ENCODE peak calls at places on chromosomes 7 and 10, in nine cellular contexts. C is adrenal gland; Y is neural crest cell; P is tibial artery; M is GM12891; Z is germinal center; R is fibroblast of lung; H is stimulated activated CD4-positive, alpha-beta T cell treated with anti-CD3 and anti-CD28 coated beads, TNF-alpha, amount 100 ng/mL, for 24 hours; O is brain pericyte. X is an unnamed sample.

GRCh38 chr10:47195274-47195885 is 104.6 kb upstream of the GDF10 start:
- DNase-seq in C (no peak), Y (no peak), P (no peak), M (no peak), Z (no peak), R (no peak), H (peak), O (no peak), X (no peak)

GRCh38 chr10:33150904-33151303 is 183.6 kb downstream of the NRP1 start:
- DNase-seq in C (no peak), Y (no peak), P (no peak), M (no peak), Z (no peak), R (no peak), H (no peak), O (no peak), X (no peak)

GRCh38 chr7:108492742-108493141 is 33.2 kb downstream of the PNPLA8 start:
- DNase-seq in C (no peak), Y (no peak), P (no peak), M (no peak), Z (no peak), R (peak), H (no peak), O (no peak), X (no peak)

GRCh38 chr10:71639412-71639719 is 80.2 kb downstream of the C10orf105 start:
- DNase-seq in C (no peak), Y (no peak), P (no peak), M (no peak), Z (no peak), R (no peak), H (no peak), O (no peak), X (no peak)

GRCh38 chr10:126349676-126350075 is 38.6 kb downstream of the ADAM12 start:
- DNase-seq in C (no peak), Y (no peak), P (no peak), M (no peak), Z (no peak), R (no peak), H (no peak), O (no peak), X (no peak)

GRCh38 chr10:118106426-118106825 is 59.7 kb upstream of the RAB11FIP2 start:
- DNase-seq in C (peak), Y (no peak), P (no peak), M (no peak), Z (no peak), R (peak), H (no peak), O (no peak), X (no peak)

GRCh38 chr7:80740778-80741545 is 102.5 kb downstream of the CD36 start:
- DNase-seq in C (no peak), Y (no peak), P (no peak), M (no peak), Z (no peak), R (peak), H (no peak), O (no peak), X (no peak)

GRCh38 chr7:44587843-44588711 is 6.0 kb upstream of the TMED4 start:
- DNase-seq in C (peak), Y (no peak), P (peak), M (no peak), Z (no peak), R (peak), H (no peak), O (no peak), X (no peak)

GRCh38 chr10:20596911-20597310 is 300.2 kb downstream of the NEBL start:
- DNase-seq in C (no peak), Y (no peak), P (no peak), M (no peak), Z (no peak), R (peak), H (no peak), O (no peak), X (no peak)

GRCh38 chr10:115706482-115707076 is 566.4 kb downstream of the GFRA1 start:
- DNase-seq in C (peak), Y (peak), P (no peak), M (no peak), Z (no peak), R (peak), H (no peak), O (no peak), X (no peak)

GRCh38 chr10:3906511-3907111 is 121.6 kb upstream of the KLF6 start:
- DNase-seq in C (no peak), Y (no peak), P (peak), M (no peak), Z (no peak), R (peak), H (no peak), O (peak), X (no peak)

GRCh38 chr10:89280501-89280900 is 21.3 kb upstream of the IFIT2 start:
- DNase-seq in C (no peak), Y (no peak), P (no peak), M (no peak), Z (no peak), R (no peak), H (no peak), O (no peak), X (no peak)

GRCh38 chr7:2100278-2101205 is 132.2 kb downstream of the MAD1L1 start:
- DNase-seq in C (peak), Y (no peak), P (no peak), M (peak), Z (peak), R (no peak), H (no peak), O (no peak), X (no peak)

GRCh38 chr7:3589756-3590155 is 288.7 kb downstream of the SDK1 start:
- DNase-seq in C (no peak), Y (no peak), P (no peak), M (no peak), Z (no peak), R (no peak), H (no peak), O (no peak), X (no peak)

GRCh38 chr7:88485811-88486210 is 179.1 kb upstream of the STEAP4 start:
- DNase-seq in C (no peak), Y (no peak), P (no peak), M (no peak), Z (no peak), R (no peak), H (no peak), O (no peak), X (no peak)

GRCh38 chr7:151451626-151452025 is 11.7 kb upstream of the CRYGN start:
- DNase-seq in C (no peak), Y (no peak), P (no peak), M (no peak), Z (no peak), R (no peak), H (no peak), O (no peak), X (no peak)

GRCh38 chr10:87656431-87657072 is 3.1 kb upstream of the PAPSS2 start:
- DNase-seq in C (no peak), Y (no peak), P (no peak), M (no peak), Z (peak), R (peak), H (no peak), O (no peak), X (no peak)

GRCh38 chr7:135162382-135163001 is 8.0 kb downstream of the CYREN start:
- DNase-seq in C (no peak), Y (no peak), P (no peak), M (no peak), Z (no peak), R (no peak), H (no peak), O (no peak), X (no peak)

GRCh38 chr7:45922810-45923209 is 1.7 kb upstream of the IGFBP3 start:
- DNase-seq in C (no peak), Y (no peak), P (no peak), M (no peak), Z (no peak), R (peak), H (no peak), O (no peak), X (no peak)

GRCh38 chr7:159128767-159129166 is 15.9 kb downstream of the VIPR2 start:
- DNase-seq in C (no peak), Y (no peak), P (no peak), M (no peak), Z (no peak), R (no peak), H (no peak), O (no peak), X (no peak)

GRCh38 chr10:101008823-101009423 is 9.3 kb downstream of the LZTS2 start:
- DNase-seq in C (no peak), Y (no peak), P (no peak), M (no peak), Z (no peak), R (no peak), H (no peak), O (no peak), X (no peak)

GRCh38 chr7:106031271-106032029 is 68.4 kb downstream of the CDHR3 start:
- DNase-seq in C (no peak), Y (no peak), P (no peak), M (no peak), Z (no peak), R (peak), H (no peak), O (no peak), X (no peak)

GRCh38 chr10:115727114-115727513 is 545.9 kb downstream of the GFRA1 start:
- DNase-seq in C (no peak), Y (no peak), P (no peak), M (no peak), Z (no peak), R (no peak), H (no peak), O (no peak), X (no peak)

GRCh38 chr7:47482013-47482761 is 99.7 kb downstream of the TNS3 start:
- DNase-seq in C (peak), Y (no peak), P (peak), M (no peak), Z (no peak), R (peak), H (no peak), O (no peak), X (no peak)

GRCh38 chr10:117569610-117570395 is 27.3 kb downstream of the EMX2 start:
- DNase-seq in C (no peak), Y (no peak), P (no peak), M (no peak), Z (no peak), R (no peak), H (no peak), O (no peak), X (no peak)

GRCh38 chr7:4416436-4417092 is 265.5 kb upstream of the FOXK1 start:
- DNase-seq in C (no peak), Y (no peak), P (no peak), M (no peak), Z (no peak), R (peak), H (no peak), O (no peak), X (no peak)

GRCh38 chr10:2196272-2196671 is 458.9 kb upstream of the ADARB2 start:
- DNase-seq in C (no peak), Y (no peak), P (no peak), M (no peak), Z (no peak), R (no peak), H (no peak), O (no peak), X (no peak)

GRCh38 chr10:96419351-96419750 is 60.5 kb upstream of the OPALIN start:
- DNase-seq in C (no peak), Y (no peak), P (no peak), M (no peak), Z (no peak), R (no peak), H (no peak), O (no peak), X (no peak)

GRCh38 chr7:122136033-122136432 is 8.0 kb downstream of the AASS start:
- DNase-seq in C (no peak), Y (no peak), P (no peak), M (no peak), Z (no peak), R (no peak), H (no peak), O (no peak), X (no peak)

GRCh38 chr10:84818956-84819355 is 490.6 kb downstream of the CCSER2 start:
- DNase-seq in C (no peak), Y (no peak), P (no peak), M (no peak), Z (no peak), R (no peak), H (no peak), O (no peak), X (no peak)

GRCh38 chr7:137728426-137728825 is 118.3 kb downstream of the DGKI start:
- DNase-seq in C (no peak), Y (no peak), P (no peak), M (no peak), Z (no peak), R (no peak), H (no peak), O (no peak), X (no peak)

GRCh38 chr7:121330053-121330833 is 1.4 kb downstream of the WNT16 start:
- DNase-seq in C (no peak), Y (peak), P (no peak), M (no peak), Z (no peak), R (no peak), H (no peak), O (peak), X (no peak)

GRCh38 chr10:88800152-88801125 is 2.1 kb upstream of the LIPM start:
- DNase-seq in C (no peak), Y (no peak), P (no peak), M (no peak), Z (no peak), R (peak), H (peak), O (no peak), X (no peak)

GRCh38 chr7:148058092-148058491 is 532.5 kb upstream of the C7orf33 start:
- DNase-seq in C (no peak), Y (no peak), P (no peak), M (no peak), Z (no peak), R (no peak), H (no peak), O (no peak), X (no peak)

X was measured in activated T-helper 9 cell treated with anti-CD3 and anti-CD28 coated beads, Interleukin-2, amount 50 U/mL, for 16 hours.